ENCODE peak calls at places on chromosomes 13 and 19, in nine cellular contexts. N is activated T-helper 1 cell treated with anti-CD3 and anti-CD28 coated beads, Interleukin-2, amount 50 U/mL, for 16 hours; P is DMS79; C is NCI-H1417; G is activated CD4-positive, alpha-beta T cell treated with anti-CD3 and anti-CD28 coated beads, Interleukin-2, amount 50 U/mL, for 1 hour; K is HTR-8/SVneo; R is progenitor cell of endocrine pancreas; I is heart left ventricle; V is stimulated activated CD8-positive, alpha-beta memory T cell treated with anti-CD3 and anti-CD28 coated beads, Interleukin-7, amount 100 ng/mL, for 24 hours. L is an unnamed sample.

GRCh38 chr19:1470864-1471513 is 8.0 kb downstream of the C19orf25 start:
- DNase-seq in N (no peak), P (no peak), C (peak; percentile 65), G (no peak), K (peak; percentile 37), R (no peak), I (peak; percentile 19), V (no peak), L (no peak)

GRCh38 chr13:49669735-49670309 is 21.5 kb downstream of the EBPL start:
- DNase-seq in N (no peak), P (peak; percentile 14), C (peak; percentile 71), G (peak; percentile 16), K (peak; percentile 45), R (peak; percentile 29), I (peak; percentile 36), V (no peak), L (peak; percentile 29)

GRCh38 chr13:73107970-73108369 is 49.2 kb downstream of the KLF5 start:
- DNase-seq in N (no peak), P (peak; percentile 87), C (peak; percentile 13), G (no peak), K (no peak), R (no peak), I (no peak), V (no peak), L (no peak)

GRCh38 chr13:100818706-100819105 is 144.1 kb upstream of the TMTC4 start:
- DNase-seq in N (no peak), P (no peak), C (no peak), G (no peak), K (no peak), R (no peak), I (no peak), V (no peak), L (no peak)

GRCh38 chr19:6738726-6739389 is 622 bp upstream of the TRIP10 start:
- DNase-seq in N (no peak), P (no peak), C (no peak), G (peak; percentile 16), K (no peak), R (no peak), I (no peak), V (no peak), L (no peak)

GRCh38 chr13:43383488-43384165 is 360.2 kb downstream of the DNAJC15 start:
- DNase-seq in N (no peak), P (no peak), C (peak; percentile 27), G (no peak), K (no peak), R (no peak), I (no peak), V (no peak), L (no peak)

GRCh38 chr13:34467450-34468083 is 474.5 kb upstream of the NBEA start:
- DNase-seq in N (no peak), P (no peak), C (no peak), G (no peak), K (no peak), R (no peak), I (no peak), V (no peak), L (no peak)

GRCh38 chr13:112722433-112723250 is 32.8 kb downstream of the ATP11A start:
- DNase-seq in N (no peak), P (peak; percentile 38), C (no peak), G (no peak), K (peak; percentile 59), R (no peak), I (peak; percentile 77), V (no peak), L (peak; percentile 41)

GRCh38 chr19:5103061-5103701 is 134.3 kb downstream of the KDM4B start:
- DNase-seq in N (no peak), P (peak; percentile 84), C (peak; percentile 17), G (no peak), K (no peak), R (no peak), I (peak; percentile 50), V (no peak), L (no peak)